ENCODE peak calls at places on chromosomes 13 and 19, in six cellular contexts. One of them, this sample, is unnamed.

GRCh38 chr13:49935171-49936084 is 712 bp downstream of the SPRYD7 start:
- DNase-seq in AG10803: peak; percentile 61
- DNase-seq in IMR-90: peak; percentile 50
- DNase-seq in sigmoid colon: peak; percentile 71
- DNase-seq in foreskin fibroblast: peak; percentile 63
- DNase-seq in fibroblast of lung: peak; percentile 51
- DNase-seq in this sample: peak; percentile 72

GRCh38 chr19:55275851-55276719 is 3.8 kb downstream of the HSPBP1 start:
- DNase-seq in AG10803: no peak
- DNase-seq in IMR-90: no peak
- DNase-seq in sigmoid colon: no peak
- DNase-seq in foreskin fibroblast: no peak
- DNase-seq in fibroblast of lung: no peak
- DNase-seq in this sample: no peak

GRCh38 chr13:109348514-109349340 is 437.7 kb downstream of the IRS2 start:
- DNase-seq in AG10803: peak; percentile 69
- DNase-seq in IMR-90: peak; percentile 64
- DNase-seq in sigmoid colon: no peak
- DNase-seq in foreskin fibroblast: peak; percentile 39
- DNase-seq in fibroblast of lung: peak; percentile 41
- DNase-seq in this sample: no peak

GRCh38 chr13:66940113-66940512 is 290.0 kb downstream of the PCDH9 start:
- DNase-seq in AG10803: no peak
- DNase-seq in IMR-90: no peak
- DNase-seq in sigmoid colon: no peak
- DNase-seq in foreskin fibroblast: no peak
- DNase-seq in fibroblast of lung: no peak
- DNase-seq in this sample: no peak

GRCh38 chr19:29761575-29762225 is 46.6 kb upstream of the C19orf12 start:
- DNase-seq in AG10803: no peak
- DNase-seq in IMR-90: no peak
- DNase-seq in sigmoid colon: no peak
- DNase-seq in foreskin fibroblast: no peak
- DNase-seq in fibroblast of lung: no peak
- DNase-seq in this sample: no peak

GRCh38 chr19:16070366-16070990 is 5.8 kb upstream of the TPM4 start:
- DNase-seq in AG10803: no peak
- DNase-seq in IMR-90: no peak
- DNase-seq in sigmoid colon: peak; percentile 86
- DNase-seq in foreskin fibroblast: no peak
- DNase-seq in fibroblast of lung: no peak
- DNase-seq in this sample: no peak

GRCh38 chr13:52405767-52406494 is at the start of gene THSD1:
- DNase-seq in AG10803: peak; percentile 56
- DNase-seq in IMR-90: peak; percentile 41
- DNase-seq in sigmoid colon: peak; percentile 82
- DNase-seq in foreskin fibroblast: peak; percentile 52
- DNase-seq in fibroblast of lung: peak; percentile 49
- DNase-seq in this sample: no peak

GRCh38 chr13:27605610-27606200 is 14.6 kb downstream of the LNX2 start:
- DNase-seq in AG10803: no peak
- DNase-seq in IMR-90: peak; percentile 33
- DNase-seq in sigmoid colon: no peak
- DNase-seq in foreskin fibroblast: no peak
- DNase-seq in fibroblast of lung: peak; percentile 56
- DNase-seq in this sample: peak; percentile 45

GRCh38 chr19:31874313-31874712 is 471.1 kb upstream of the ZNF507 start:
- DNase-seq in AG10803: no peak
- DNase-seq in IMR-90: no peak
- DNase-seq in sigmoid colon: no peak
- DNase-seq in foreskin fibroblast: no peak
- DNase-seq in fibroblast of lung: no peak
- DNase-seq in this sample: no peak

GRCh38 chr19:55355213-55355821 is 798 bp upstream of the COX6B2 start:
- DNase-seq in AG10803: no peak
- DNase-seq in IMR-90: no peak
- DNase-seq in sigmoid colon: no peak
- DNase-seq in foreskin fibroblast: no peak
- DNase-seq in fibroblast of lung: no peak
- DNase-seq in this sample: no peak

GRCh38 chr19:12656899-12657571 is 9.5 kb downstream of the MAN2B1 start:
- DNase-seq in AG10803: no peak
- DNase-seq in IMR-90: no peak
- DNase-seq in sigmoid colon: no peak
- DNase-seq in foreskin fibroblast: no peak
- DNase-seq in fibroblast of lung: no peak
- DNase-seq in this sample: no peak
- H3K4me3 ChIP-seq in AG10803: no peak overlapping the region
- H3K4me3 ChIP-seq in IMR-90: no peak overlapping the region
- H3K4me3 ChIP-seq in sigmoid colon: no peak overlapping the region
- H3K4me3 ChIP-seq in foreskin fibroblast: no peak overlapping the region
- H3K4me3 ChIP-seq in fibroblast of lung: no peak overlapping the region
- H3K4me3 ChIP-seq in this sample: no peak overlapping the region

DNA sequence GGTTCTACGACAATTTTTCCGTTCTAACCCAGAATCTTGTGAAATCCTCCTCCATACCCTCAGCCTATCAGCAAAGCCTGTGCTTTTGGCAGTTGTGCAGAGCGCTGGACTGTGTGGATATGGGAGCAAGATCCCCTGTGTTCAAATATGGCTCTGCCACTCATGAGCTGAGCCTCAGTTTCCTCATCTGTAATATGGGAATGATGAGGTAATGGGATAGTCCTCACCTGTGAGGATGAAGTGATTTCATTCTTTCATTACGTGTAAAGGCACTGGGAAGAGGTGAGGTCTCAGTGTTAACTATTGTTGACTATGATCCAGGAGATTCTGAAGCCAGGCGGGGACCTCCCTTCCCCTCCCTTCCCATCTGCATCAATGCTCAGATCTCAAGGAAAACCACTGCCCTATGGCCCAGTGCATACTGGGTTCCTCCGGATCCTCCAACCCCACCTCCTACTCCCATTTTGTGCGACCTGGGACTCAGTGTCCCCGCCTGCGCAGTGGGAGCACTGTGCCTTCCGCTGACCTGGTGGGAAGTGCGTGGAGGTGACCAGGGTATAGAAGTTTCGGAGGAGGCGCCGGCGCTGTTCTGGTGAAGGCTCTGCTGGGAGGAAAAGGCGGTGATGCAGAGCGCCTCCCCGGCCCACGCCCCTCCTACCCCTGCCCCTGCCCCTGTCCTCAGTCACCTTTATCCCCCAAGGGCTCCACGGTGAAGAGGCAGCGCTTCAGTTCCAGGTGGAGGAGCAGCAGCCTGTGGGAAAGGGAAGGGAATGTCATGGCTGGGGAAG is 5.0 kb downstream of the FUZ start:
- DNase-seq in AG10803: no peak
- DNase-seq in IMR-90: no peak
- DNase-seq in sigmoid colon: no peak
- DNase-seq in foreskin fibroblast: no peak
- DNase-seq in fibroblast of lung: no peak
- DNase-seq in this sample: no peak
- H3K4me3 ChIP-seq in AG10803: no peak overlapping the region
- H3K4me3 ChIP-seq in IMR-90: no peak overlapping the region
- H3K4me3 ChIP-seq in sigmoid colon: peak overlapping the region; percentile 69
- H3K4me3 ChIP-seq in foreskin fibroblast: peak overlapping the region; percentile 62
- H3K4me3 ChIP-seq in fibroblast of lung: peak overlapping the region; percentile 25
- H3K4me3 ChIP-seq in this sample: peak overlapping the region; percentile 65

DNA sequence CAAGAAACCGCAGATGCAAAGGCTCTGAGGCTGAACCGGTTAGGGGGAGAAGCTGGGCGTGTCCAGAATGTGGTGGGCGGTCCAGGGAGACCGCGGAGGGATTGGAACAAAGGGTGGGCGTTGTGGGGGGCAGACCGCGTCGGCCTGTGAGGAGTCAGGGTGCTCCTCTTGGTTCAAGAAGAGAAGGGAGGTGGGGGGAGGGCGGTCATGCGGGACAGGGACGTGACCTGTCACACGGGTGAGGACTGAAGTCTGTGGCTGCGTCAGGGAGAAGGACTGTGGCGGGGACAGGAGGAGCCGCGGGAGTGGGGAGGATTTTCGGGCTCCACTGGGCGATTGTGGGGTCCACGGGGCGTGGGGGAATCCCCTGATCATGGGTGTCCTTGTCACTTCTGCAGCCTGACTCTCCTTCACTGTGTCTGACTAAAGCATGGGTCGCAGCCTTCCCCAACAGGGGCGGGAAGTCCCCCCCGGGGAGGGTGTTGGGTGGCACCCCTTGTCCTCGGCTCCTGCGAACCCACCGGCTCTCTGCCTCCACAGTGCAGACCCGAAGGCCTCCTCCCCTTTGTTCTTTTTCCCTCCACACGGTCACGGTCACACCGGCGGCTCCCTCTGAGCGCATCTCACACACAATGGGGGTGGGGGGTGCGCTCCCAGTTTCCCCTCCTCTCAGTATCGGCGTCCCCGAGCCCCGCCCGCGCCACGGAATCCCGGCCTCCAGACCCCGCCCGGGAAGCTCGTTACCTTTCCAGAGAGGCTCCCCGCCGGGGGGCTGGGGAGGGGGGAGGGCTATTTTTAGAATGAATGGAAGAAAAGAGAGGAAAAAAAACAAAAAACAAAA is 16.4 kb upstream of the KCNN1 start:
- DNase-seq in AG10803: no peak
- DNase-seq in IMR-90: no peak
- DNase-seq in sigmoid colon: no peak
- DNase-seq in foreskin fibroblast: no peak
- DNase-seq in fibroblast of lung: no peak
- DNase-seq in this sample: no peak
- H3K4me3 ChIP-seq in AG10803: no peak overlapping the region
- H3K4me3 ChIP-seq in IMR-90: no peak overlapping the region
- H3K4me3 ChIP-seq in sigmoid colon: no peak overlapping the region
- H3K4me3 ChIP-seq in foreskin fibroblast: no peak overlapping the region
- H3K4me3 ChIP-seq in fibroblast of lung: no peak overlapping the region
- H3K4me3 ChIP-seq in this sample: no peak overlapping the region

DNA sequence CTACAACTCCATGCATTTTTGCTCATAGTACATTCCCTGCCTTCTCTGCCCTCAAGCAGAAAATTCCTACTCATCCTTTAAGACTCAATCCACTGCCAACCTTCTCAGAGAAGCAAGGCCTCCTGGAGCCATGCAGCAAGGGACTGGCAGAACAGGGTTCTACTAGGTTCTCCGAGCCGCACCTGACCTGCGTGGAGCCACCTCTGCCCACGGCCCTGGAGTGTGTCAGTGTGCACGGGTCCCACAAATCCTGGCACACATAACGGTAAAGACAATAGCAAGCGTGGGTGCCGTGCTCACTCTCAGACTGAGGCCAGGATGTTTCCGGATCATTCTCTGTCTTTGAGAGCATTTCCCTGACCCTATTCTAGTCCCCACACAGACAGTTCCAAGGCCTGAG is 30.0 kb downstream of the SOX1 start:
- DNase-seq in AG10803: no peak
- DNase-seq in IMR-90: no peak
- DNase-seq in sigmoid colon: no peak
- DNase-seq in foreskin fibroblast: no peak
- DNase-seq in fibroblast of lung: no peak
- DNase-seq in this sample: no peak
- H3K4me3 ChIP-seq in AG10803: no peak overlapping the region
- H3K4me3 ChIP-seq in IMR-90: no peak overlapping the region
- H3K4me3 ChIP-seq in sigmoid colon: no peak overlapping the region
- H3K4me3 ChIP-seq in foreskin fibroblast: no peak overlapping the region
- H3K4me3 ChIP-seq in fibroblast of lung: no peak overlapping the region
- H3K4me3 ChIP-seq in this sample: no peak overlapping the region

GRCh38 chr19:2387367-2388288 is 27.6 kb downstream of the TMPRSS9 start:
- DNase-seq in AG10803: no peak
- DNase-seq in IMR-90: no peak
- DNase-seq in sigmoid colon: no peak
- DNase-seq in foreskin fibroblast: no peak
- DNase-seq in fibroblast of lung: no peak
- DNase-seq in this sample: no peak

GRCh38 chr19:2381151-2381822 is 21.2 kb downstream of the TMPRSS9 start:
- DNase-seq in AG10803: no peak
- DNase-seq in IMR-90: peak; percentile 15
- DNase-seq in sigmoid colon: no peak
- DNase-seq in foreskin fibroblast: peak; percentile 41
- DNase-seq in fibroblast of lung: peak; percentile 18
- DNase-seq in this sample: no peak

GRCh38 chr19:2382530-2383222 is 22.6 kb downstream of the TMPRSS9 start:
- DNase-seq in AG10803: no peak
- DNase-seq in IMR-90: no peak
- DNase-seq in sigmoid colon: no peak
- DNase-seq in foreskin fibroblast: no peak
- DNase-seq in fibroblast of lung: no peak
- DNase-seq in this sample: no peak

GRCh38 chr19:2389594-2389993 is 29.5 kb downstream of the TMPRSS9 start:
- DNase-seq in AG10803: no peak
- DNase-seq in IMR-90: no peak
- DNase-seq in sigmoid colon: no peak
- DNase-seq in foreskin fibroblast: no peak
- DNase-seq in fibroblast of lung: no peak
- DNase-seq in this sample: no peak

GRCh38 chr19:2385053-2385721 is 25.1 kb downstream of the TMPRSS9 start:
- DNase-seq in AG10803: peak; percentile 91
- DNase-seq in IMR-90: peak; percentile 79
- DNase-seq in sigmoid colon: no peak
- DNase-seq in foreskin fibroblast: peak; percentile 87
- DNase-seq in fibroblast of lung: peak; percentile 71
- DNase-seq in this sample: peak; percentile 59
- H3K4me3 ChIP-seq in AG10803: peak overlapping the region; percentile 39
- H3K4me3 ChIP-seq in IMR-90: peak overlapping the region; percentile 7
- H3K4me3 ChIP-seq in sigmoid colon: no peak overlapping the region
- H3K4me3 ChIP-seq in foreskin fibroblast: peak overlapping the region; percentile 17
- H3K4me3 ChIP-seq in fibroblast of lung: no peak overlapping the region
- H3K4me3 ChIP-seq in this sample: peak overlapping the region; percentile 17

GRCh38 chr13:75902166-75903104 is 266.3 kb downstream of the LMO7 start:
- DNase-seq in AG10803: no peak
- DNase-seq in IMR-90: no peak
- DNase-seq in sigmoid colon: no peak
- DNase-seq in foreskin fibroblast: no peak
- DNase-seq in fibroblast of lung: no peak
- DNase-seq in this sample: no peak

GRCh38 chr13:75908137-75908536 is 272.0 kb downstream of the LMO7 start:
- DNase-seq in AG10803: peak; percentile 17
- DNase-seq in IMR-90: no peak
- DNase-seq in sigmoid colon: no peak
- DNase-seq in foreskin fibroblast: peak; percentile 21
- DNase-seq in fibroblast of lung: peak; percentile 15
- DNase-seq in this sample: no peak

GRCh38 chr13:75907044-75907443 is 270.9 kb downstream of the LMO7 start:
- DNase-seq in AG10803: no peak
- DNase-seq in IMR-90: no peak
- DNase-seq in sigmoid colon: no peak
- DNase-seq in foreskin fibroblast: no peak
- DNase-seq in fibroblast of lung: no peak
- DNase-seq in this sample: no peak

GRCh38 chr13:75904012-75904411 is 267.9 kb downstream of the LMO7 start:
- DNase-seq in AG10803: no peak
- DNase-seq in IMR-90: no peak
- DNase-seq in sigmoid colon: no peak
- DNase-seq in foreskin fibroblast: no peak
- DNase-seq in fibroblast of lung: no peak
- DNase-seq in this sample: no peak

DNA sequence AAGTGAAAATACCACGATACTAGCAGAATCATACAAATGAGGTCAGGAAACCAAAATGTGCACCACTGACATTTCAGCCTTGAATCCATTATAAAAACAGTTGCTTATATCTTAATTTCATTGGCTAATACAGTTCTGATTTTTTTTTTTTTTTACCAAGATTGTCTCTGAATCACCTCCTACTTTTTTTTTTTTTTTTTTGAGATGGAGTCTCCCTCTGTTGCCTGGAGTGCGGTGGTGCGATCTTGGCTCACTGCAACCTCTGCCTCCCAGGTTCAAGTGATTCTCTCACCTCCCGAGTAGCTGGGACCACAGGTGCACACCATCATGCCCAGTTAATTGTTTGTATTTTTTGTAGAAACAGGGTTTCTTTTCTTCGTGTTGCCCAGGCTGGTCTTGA is 270.2 kb downstream of the LMO7 start:
- DNase-seq in AG10803: no peak
- DNase-seq in IMR-90: no peak
- DNase-seq in sigmoid colon: no peak
- DNase-seq in foreskin fibroblast: no peak
- DNase-seq in fibroblast of lung: no peak
- DNase-seq in this sample: no peak
- H3K4me3 ChIP-seq in AG10803: no peak overlapping the region
- H3K4me3 ChIP-seq in IMR-90: no peak overlapping the region
- H3K4me3 ChIP-seq in sigmoid colon: no peak overlapping the region
- H3K4me3 ChIP-seq in foreskin fibroblast: no peak overlapping the region
- H3K4me3 ChIP-seq in fibroblast of lung: no peak overlapping the region
- H3K4me3 ChIP-seq in this sample: no peak overlapping the region